ENCODE peak calls at places on chromosomes 2 and 18, in nine cellular contexts. X, V, O, Q, E, H, P, B and M are unnamed samples.

GRCh38 chr18:23932385-23933067 is 82.0 kb upstream of the TTC39C start:
- DNase-seq in X (peak; percentile 81), V (no peak), O (no peak), Q (no peak), E (no peak), H (no peak), P (no peak), B (no peak), M (no peak)

GRCh38 chr2:239160226-239161143 is 240.3 kb downstream of the HDAC4 start:
- DNase-seq in X (no peak), V (no peak), O (peak; percentile 12), Q (no peak), E (no peak), H (peak; percentile 20), P (peak; percentile 46), B (no peak), M (peak; percentile 6)

GRCh38 chr2:127217470-127218325 is 2.4 kb downstream of the CYP27C1 start:
- DNase-seq in X (no peak), V (no peak), O (no peak), Q (no peak), E (peak; percentile 40), H (no peak), P (no peak), B (no peak), M (no peak)

GRCh38 chr18:42773870-42774269 is 341.6 kb downstream of the RIT2 start:
- DNase-seq in X (no peak), V (no peak), O (no peak), Q (no peak), E (no peak), H (no peak), P (no peak), B (no peak), M (no peak)

GRCh38 chr18:36158261-36158867 is 28.7 kb downstream of the ELP2 start:
- DNase-seq in X (peak; percentile 74), V (no peak), O (no peak), Q (peak; percentile 86), E (no peak), H (no peak), P (no peak), B (no peak), M (no peak)

GRCh38 chr2:31011565-31011964 is 126.7 kb downstream of the GALNT14 start:
- DNase-seq in X (no peak), V (no peak), O (no peak), Q (no peak), E (no peak), H (no peak), P (no peak), B (no peak), M (no peak)

GRCh38 chr2:232162191-232162590 is 200.7 kb downstream of the DIS3L2 start:
- DNase-seq in X (no peak), V (no peak), O (no peak), Q (peak; percentile 31), E (peak; percentile 6), H (no peak), P (no peak), B (no peak), M (no peak)

GRCh38 chr2:50773533-50773932 is 258.4 kb downstream of the NRXN1 start:
- DNase-seq in X (no peak), V (no peak), O (no peak), Q (no peak), E (peak; percentile 29), H (no peak), P (no peak), B (no peak), M (no peak)

GRCh38 chr18:67301592-67301991 is 214.9 kb downstream of the DSEL start:
- DNase-seq in X (no peak), V (no peak), O (no peak), Q (peak; percentile 33), E (no peak), H (no peak), P (no peak), B (no peak), M (no peak)

GRCh38 chr2:185823773-185824172 is 85.2 kb downstream of the FSIP2 start:
- DNase-seq in X (no peak), V (no peak), O (no peak), Q (no peak), E (no peak), H (no peak), P (no peak), B (no peak), M (no peak)

GRCh38 chr2:111669928-111670695 is 213.9 kb downstream of the ANAPC1 start:
- DNase-seq in X (no peak), V (no peak), O (no peak), Q (peak; percentile 25), E (no peak), H (no peak), P (peak; percentile 31), B (peak; percentile 37), M (no peak)

GRCh38 chr18:25228410-25228809 is 123.6 kb downstream of the ZNF521 start:
- DNase-seq in X (no peak), V (no peak), O (no peak), Q (no peak), E (no peak), H (no peak), P (no peak), B (no peak), M (no peak)

GRCh38 chr2:84492571-84492970 is 23.7 kb upstream of the DNAH6 start:
- DNase-seq in X (no peak), V (no peak), O (no peak), Q (peak; percentile 16), E (peak; percentile 5), H (no peak), P (no peak), B (no peak), M (no peak)

GRCh38 chr2:65432227-65433190 is at the start of gene SPRED2:
- DNase-seq in X (peak; percentile 87), V (peak; percentile 67), O (peak; percentile 89), Q (peak; percentile 98), E (peak; percentile 96), H (peak; percentile 90), P (peak; percentile 98), B (peak; percentile 94), M (peak; percentile 96)

GRCh38 chr18:7572837-7573236 is 5.7 kb downstream of the PTPRM start:
- DNase-seq in X (no peak), V (no peak), O (no peak), Q (peak; percentile 53), E (no peak), H (no peak), P (no peak), B (no peak), M (no peak)

GRCh38 chr2:239329972-239330572 is 70.7 kb downstream of the HDAC4 start:
- DNase-seq in X (no peak), V (no peak), O (peak; percentile 79), Q (no peak), E (no peak), H (peak; percentile 58), P (peak; percentile 75), B (peak; percentile 87), M (peak; percentile 58)

GRCh38 chr2:167964650-167965404 is 282.6 kb downstream of the STK39 start:
- DNase-seq in X (no peak), V (no peak), O (no peak), Q (peak; percentile 48), E (peak; percentile 71), H (no peak), P (no peak), B (no peak), M (no peak)

GRCh38 chr2:122478773-122479172 is 723.3 kb downstream of the TSN start:
- DNase-seq in X (no peak), V (no peak), O (no peak), Q (no peak), E (no peak), H (no peak), P (no peak), B (no peak), M (no peak)

DNA sequence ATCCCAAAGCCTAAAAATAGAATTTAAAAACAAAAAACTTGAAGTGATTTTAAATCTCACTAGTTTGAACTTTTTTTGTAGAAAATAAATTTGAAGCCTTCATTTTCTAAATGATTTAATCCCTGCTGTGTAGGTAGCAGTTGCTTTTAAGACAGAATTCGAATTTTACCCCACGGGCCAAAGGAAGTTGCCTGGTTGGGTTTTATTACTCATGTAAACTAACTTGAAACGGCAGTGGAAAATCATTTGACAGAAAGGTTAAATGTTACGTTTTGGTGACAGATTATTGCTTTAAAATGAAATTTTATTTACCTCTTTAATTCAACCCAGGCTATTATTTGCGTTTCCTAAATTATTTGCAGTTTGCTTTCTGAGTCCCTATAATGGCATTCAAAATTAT is 2.0 kb downstream of the MAPRE2 start:
- DNase-seq in X (no peak), V (no peak), O (no peak), Q (no peak), E (no peak), H (no peak), P (no peak), B (no peak), M (no peak)
- H3K4me3 ChIP-seq in X (no peak overlapping the region), V (no peak overlapping the region), O (peak overlapping the region; percentile 81), Q (no peak overlapping the region), E (peak overlapping the region; percentile 85), H (peak overlapping the region; percentile 81), P (peak overlapping the region; percentile 81), B (no peak overlapping the region), M (peak overlapping the region; percentile 83)

DNA sequence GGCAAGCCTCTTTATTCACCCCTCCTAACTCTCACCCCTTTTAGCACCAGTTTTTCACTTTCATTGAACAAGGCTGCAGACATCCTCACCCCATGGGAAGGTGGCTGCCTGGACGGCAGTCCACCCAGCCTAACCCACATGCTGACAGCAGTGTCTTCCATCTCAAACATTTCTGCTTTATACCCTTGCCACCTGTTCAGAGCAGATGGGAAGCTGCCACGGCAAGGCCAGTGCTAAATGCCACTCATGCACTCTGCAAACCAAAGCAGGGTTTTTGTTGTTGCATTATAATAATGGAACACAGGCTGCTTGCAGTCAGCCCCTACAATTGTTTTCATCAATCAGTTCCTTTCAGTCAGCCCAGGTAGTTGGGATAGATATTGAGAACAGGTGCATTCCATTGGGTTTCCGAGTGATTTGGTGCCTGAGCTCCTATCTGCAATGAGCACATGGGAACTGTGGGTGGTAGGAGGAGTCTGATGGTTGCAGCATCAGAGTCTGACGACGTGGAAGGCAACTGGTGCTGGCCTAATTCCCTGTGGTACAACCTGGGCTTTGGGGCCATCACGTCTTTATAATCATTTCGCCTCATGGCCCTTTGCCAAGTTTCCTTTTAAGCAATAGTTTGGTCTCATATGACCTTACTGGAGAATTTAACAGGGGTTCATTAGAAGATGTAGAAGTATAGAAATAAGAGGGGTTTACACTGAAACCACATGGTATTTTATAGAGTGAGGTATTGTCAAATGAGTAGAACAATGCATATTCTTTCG is 252.5 kb upstream of the SP5 start:
- DNase-seq in X (no peak), V (no peak), O (no peak), Q (no peak), E (peak; percentile 15), H (no peak), P (no peak), B (no peak), M (no peak)
- H3K4me3 ChIP-seq in X (no peak overlapping the region), V (no peak overlapping the region), O (no peak overlapping the region), Q (no peak overlapping the region), E (no peak overlapping the region), H (no peak overlapping the region), P (no peak overlapping the region), B (no peak overlapping the region), M (no peak overlapping the region)

GRCh38 chr2:86441789-86442641 is 844 bp downstream of the KDM3A start:
- DNase-seq in X (no peak), V (peak; percentile 79), O (peak; percentile 34), Q (peak; percentile 69), E (peak; percentile 61), H (peak; percentile 51), P (peak; percentile 83), B (no peak), M (peak; percentile 79)
- H3K4me3 ChIP-seq in X (peak overlapping the region; percentile 91), V (peak overlapping the region; percentile 95), O (peak overlapping the region; percentile 81), Q (peak overlapping the region; percentile 83), E (peak overlapping the region; percentile 68), H (peak overlapping the region; percentile 77), P (peak overlapping the region; percentile 92), B (peak overlapping the region; percentile 90), M (peak overlapping the region; percentile 69)

GRCh38 chr2:133092571-133092970 is 422.6 kb upstream of the LYPD1 start:
- DNase-seq in X (no peak), V (no peak), O (no peak), Q (no peak), E (no peak), H (no peak), P (no peak), B (no peak), M (no peak)

GRCh38 chr2:133097666-133098065 is 427.7 kb upstream of the LYPD1 start:
- DNase-seq in X (no peak), V (no peak), O (no peak), Q (no peak), E (no peak), H (no peak), P (no peak), B (no peak), M (no peak)
- H3K4me3 ChIP-seq in X (no peak overlapping the region), V (no peak overlapping the region), O (no peak overlapping the region), Q (no peak overlapping the region), E (no peak overlapping the region), H (no peak overlapping the region), P (no peak overlapping the region), B (no peak overlapping the region), M (no peak overlapping the region)